ENCODE peak calls at places on chromosomes 2 and 18, in four cellular contexts. W is HepG2, P is GM12878, N is K562. A is an unnamed sample.

GRCh38 chr18:22847392-22847791 is 85.7 kb upstream of the RBBP8 start:
- DNase-seq in W (no peak), P (no peak), N (no peak), A (no peak)

GRCh38 chr2:109322111-109322510 is 193.1 kb downstream of the SH3RF3 start:
- DNase-seq in W (no peak), P (no peak), N (no peak), A (no peak)

GRCh38 chr2:9308186-9308955 is 101.8 kb downstream of the ASAP2 start:
- DNase-seq in W (no peak), P (no peak), N (no peak), A (no peak)

GRCh38 chr2:127535941-127536340 is 458 bp downstream of the MYO7B start:
- DNase-seq in W (no peak), P (no peak), N (no peak), A (no peak)

GRCh38 chr2:40213071-40213470 is 238.8 kb downstream of the SLC8A1 start:
- DNase-seq in W (no peak), P (no peak), N (no peak), A (peak; percentile 10)

GRCh38 chr18:39624934-39625333 is 2059.3 kb upstream of the CELF4 start:
- DNase-seq in W (no peak), P (no peak), N (no peak), A (no peak)

GRCh38 chr2:127176371-127177311 is 43.5 kb downstream of the CYP27C1 start:
- DNase-seq in W (no peak), P (no peak), N (no peak), A (no peak)

GRCh38 chr2:21773168-21773567 is 649.4 kb downstream of the TDRD15 start:
- DNase-seq in W (no peak), P (no peak), N (no peak), A (no peak)

GRCh38 chr18:10514621-10515020 is 11.2 kb upstream of the NAPG start:
- DNase-seq in W (no peak), P (no peak), N (no peak), A (no peak)

GRCh38 chr2:162082036-162082435 is 8.0 kb upstream of the DPP4 start:
- DNase-seq in W (no peak), P (no peak), N (no peak), A (no peak)

GRCh38 chr2:238304116-238304515 is 15.7 kb upstream of the PER2 start:
- DNase-seq in W (no peak), P (no peak), N (no peak), A (no peak)

GRCh38 chr2:10149684-10150083 is 27.1 kb downstream of the RRM2 start:
- DNase-seq in W (no peak), P (no peak), N (no peak), A (no peak)

GRCh38 chr2:179562330-179562885 is 297.8 kb upstream of the SESTD1 start:
- DNase-seq in W (no peak), P (no peak), N (no peak), A (peak; percentile 10)

GRCh38 chr2:36371070-36371962 is 15.7 kb downstream of the CRIM1 start:
- DNase-seq in W (peak; percentile 83), P (no peak), N (no peak), A (no peak)

GRCh38 chr2:174485763-174486613 is 841 bp downstream of the GPR155 start:
- DNase-seq in W (no peak), P (no peak), N (peak; percentile 67), A (peak; percentile 27)

GRCh38 chr2:179861777-179862117 is 335 bp upstream of the ZNF385B start:
- DNase-seq in W (no peak), P (no peak), N (no peak), A (peak; percentile 22)

GRCh38 chr2:121626777-121627524 is 22.3 kb downstream of the CLASP1 start:
- DNase-seq in W (no peak), P (no peak), N (no peak), A (no peak)

GRCh38 chr2:238963164-238963969 is 115.5 kb downstream of the TWIST2 start:
- DNase-seq in W (no peak), P (no peak), N (no peak), A (no peak)

GRCh38 chr2:54763636-54764291 is 40.3 kb downstream of the EML6 start:
- DNase-seq in W (no peak), P (no peak), N (peak; percentile 32), A (peak; percentile 37)

GRCh38 chr2:219448099-219448775 is 13.6 kb downstream of the SPEG start:
- DNase-seq in W (no peak), P (no peak), N (no peak), A (no peak)

GRCh38 chr18:68428026-68428425 is 286.9 kb downstream of the TMX3 start:
- DNase-seq in W (no peak), P (no peak), N (no peak), A (no peak)

GRCh38 chr2:106839849-106840595 is 45.9 kb downstream of the ST6GAL2 start:
- DNase-seq in W (peak; percentile 19), P (no peak), N (peak; percentile 15), A (peak; percentile 28)

GRCh38 chr2:76197842-76198448 is 487.2 kb upstream of the GCFC2 start:
- DNase-seq in W (peak; percentile 72), P (peak; percentile 20), N (peak; percentile 67), A (peak; percentile 36)

GRCh38 chr2:89837962-89838625 is 1146.6 kb downstream of the RPIA start:
- DNase-seq in W (no peak), P (no peak), N (no peak), A (no peak)

GRCh38 chr18:80213173-80213572 is 34.1 kb downstream of the PARD6G start:
- DNase-seq in W (peak; percentile 47), P (no peak), N (no peak), A (no peak)

GRCh38 chr2:152241956-152242355 is 66.4 kb upstream of the STAM2 start:
- DNase-seq in W (no peak), P (no peak), N (no peak), A (no peak)

GRCh38 chr18:37222383-37223378 is 342.9 kb downstream of the CELF4 start:
- DNase-seq in W (no peak), P (no peak), N (no peak), A (no peak)

GRCh38 chr2:8424997-8425900 is 256.6 kb upstream of the ID2 start:
- DNase-seq in W (no peak), P (peak; percentile 69), N (no peak), A (no peak)

GRCh38 chr2:214960677-214961076 is 151.2 kb upstream of the BARD1 start:
- DNase-seq in W (no peak), P (no peak), N (no peak), A (no peak)

GRCh38 chr2:65437392-65438135 is 5.2 kb upstream of the SPRED2 start:
- DNase-seq in W (no peak), P (no peak), N (peak; percentile 35), A (no peak)

GRCh38 chr18:2442726-2443275 is 128.5 kb downstream of the METTL4 start:
- DNase-seq in W (no peak), P (no peak), N (no peak), A (no peak)

GRCh38 chr2:239225456-239225855 is 175.4 kb downstream of the HDAC4 start:
- DNase-seq in W (no peak), P (no peak), N (no peak), A (no peak)

GRCh38 chr2:237092920-237093781 is 7.5 kb downstream of the COPS8 start:
- DNase-seq in W (no peak), P (no peak), N (no peak), A (peak; percentile 14)

GRCh38 chr18:38963943-38964660 is 1398.5 kb upstream of the CELF4 start:
- DNase-seq in W (no peak), P (no peak), N (no peak), A (no peak)

GRCh38 chr2:18117592-18117991 is 239.1 kb downstream of the KCNS3 start:
- DNase-seq in W (peak; percentile 35), P (no peak), N (peak; percentile 5), A (peak; percentile 34)
- TF ChIP-seq TARDBP in W (no peak), P (no peak), N (no peak), A (no peak)

DNA sequence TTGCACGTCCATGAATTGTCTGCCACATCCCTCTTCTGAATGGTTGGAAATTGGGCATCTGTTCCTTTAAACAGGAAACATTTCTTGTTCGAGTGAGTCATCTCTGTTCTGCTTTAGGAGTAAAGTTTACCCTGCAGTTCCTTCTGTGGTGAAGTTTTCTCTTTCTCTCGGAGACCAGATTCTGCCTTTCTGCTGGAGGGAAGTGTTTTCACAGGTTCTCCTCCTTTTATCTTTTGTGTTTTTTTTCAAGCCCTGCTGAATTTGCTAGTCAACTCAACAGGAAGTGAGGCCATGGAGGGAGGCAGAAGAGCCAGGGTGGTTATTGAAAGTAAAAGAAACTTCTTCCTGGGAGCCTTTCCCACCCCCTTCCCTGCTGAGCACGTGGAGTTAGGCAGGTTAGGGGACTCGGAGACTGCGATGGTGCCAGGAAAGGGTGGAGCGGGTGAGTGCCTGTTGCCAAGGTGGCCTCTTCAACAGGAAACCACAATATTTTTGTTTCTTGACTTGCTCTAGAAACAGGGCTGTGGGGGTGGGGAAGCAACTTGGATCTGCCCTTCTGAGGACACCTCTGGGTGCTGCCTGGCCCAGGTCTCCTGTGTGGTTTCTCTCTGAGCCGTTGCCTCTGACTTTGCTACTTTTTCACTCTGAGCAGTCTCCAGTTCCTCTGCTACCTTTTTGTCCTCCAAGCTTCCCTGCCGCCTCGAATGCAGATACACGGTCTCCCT is 2.2 kb upstream of the CASP8 start:
- DNase-seq in W (peak; percentile 55), P (peak; percentile 79), N (peak; percentile 72), A (no peak)
- TF ChIP-seq TARDBP in W (peak; percentile 41), P (peak; percentile 41), N (no peak), A (no peak)

GRCh38 chr2:74847075-74847858 is 13.3 kb downstream of the HK2 start:
- DNase-seq in W (no peak), P (no peak), N (no peak), A (no peak)

GRCh38 chr2:74845217-74845751 is 11.4 kb downstream of the HK2 start:
- DNase-seq in W (no peak), P (no peak), N (no peak), A (no peak)

GRCh38 chr2:74846481-74846880 is 12.6 kb downstream of the HK2 start:
- DNase-seq in W (no peak), P (no peak), N (no peak), A (no peak)

GRCh38 chr2:74844752-74845151 is 10.8 kb downstream of the HK2 start:
- DNase-seq in W (no peak), P (no peak), N (no peak), A (no peak)

DNA sequence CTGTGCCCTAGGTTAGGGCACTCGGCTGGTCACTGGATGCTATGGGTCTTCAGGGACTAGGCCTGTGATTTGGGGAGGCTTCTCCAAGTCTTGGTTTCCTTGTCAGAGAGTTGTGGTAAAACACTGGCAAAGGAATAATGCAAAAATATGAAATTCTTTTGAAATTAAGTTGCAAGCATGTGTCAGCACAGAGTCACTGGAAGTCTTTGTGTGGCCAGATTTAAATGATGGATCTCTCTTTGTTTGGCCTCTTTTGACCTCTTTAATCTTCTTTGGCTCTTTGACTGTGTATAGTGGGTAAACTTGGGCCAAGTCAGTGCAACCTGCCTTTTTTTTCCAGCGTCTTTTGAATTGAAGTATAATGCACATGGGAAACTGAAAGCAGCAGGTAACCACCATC is 12.1 kb downstream of the HK2 start:
- DNase-seq in W (no peak), P (no peak), N (no peak), A (no peak)
- TF ChIP-seq TARDBP in W (no peak), P (no peak), N (no peak), A (no peak)

GRCh38 chr2:111101592-111101991 is 19.1 kb upstream of the BCL2L11 start:
- DNase-seq in W (no peak), P (no peak), N (no peak), A (no peak)

GRCh38 chr2:111099402-111099801 is 21.3 kb upstream of the BCL2L11 start:
- DNase-seq in W (no peak), P (no peak), N (no peak), A (no peak)

GRCh38 chr2:111102216-111102615 is 18.5 kb upstream of the BCL2L11 start:
- DNase-seq in W (no peak), P (no peak), N (no peak), A (no peak)

GRCh38 chr2:111100087-111100764 is 20.5 kb upstream of the BCL2L11 start:
- DNase-seq in W (no peak), P (no peak), N (no peak), A (no peak)

GRCh38 chr2:111100765-111101162 is 19.9 kb upstream of the BCL2L11 start:
- DNase-seq in W (no peak), P (peak; percentile 78), N (peak; percentile 13), A (no peak)
- TF ChIP-seq TARDBP in W (no peak), P (no peak), N (no peak), A (no peak)